ENCODE peak calls at places on chromosomes 5 and 9, in four cellular contexts. N is IMR-90, G is neuronal stem cell, U is H1. H is an unnamed sample. For H3K36me3, the result is how much of the 10 kb centered on the place peaks cover.

GRCh38 chr9:101035098-101035497 is 6.6 kb downstream of the PLPPR1 start:
- DNase-seq in N (no peak), G (no peak), U (no peak), H (no peak)

GRCh38 chr5:118637947-118638670 is 350.2 kb downstream of the DTWD2 start:
- DNase-seq in N (no peak), U (no peak), G (no peak), H (no peak)

GRCh38 chr5:114055318-114055788 is 306.5 kb upstream of the KCNN2 start:
- DNase-seq in G (peak), N (peak), U (peak), H (peak)

GRCh38 chr5:82406200-82406773 is 128.1 kb upstream of the RPS23 start:
- DNase-seq in N (peak), G (no peak), U (no peak), H (peak)

GRCh38 chr9:133552236-133552635 is 17.7 kb downstream of the ADAMTSL2 start:
- DNase-seq in G (no peak), N (no peak), U (no peak), H (peak)

GRCh38 chr5:127051591-127051990 is 21.2 kb upstream of the MARCHF3 start:
- DNase-seq in G (no peak), U (no peak), N (no peak), H (no peak)

GRCh38 chr5:118371973-118372650 is 616.2 kb downstream of the DTWD2 start:
- DNase-seq in G (no peak), U (no peak), N (no peak), H (no peak)

GRCh38 chr5:80141147-80141671 is 106.1 kb downstream of the THBS4 start:
- DNase-seq in G (peak), N (peak), U (peak), H (peak)

GRCh38 chr9:80556631-80557030 is 984.9 kb downstream of the TLE4 start:
- DNase-seq in G (no peak), U (no peak), N (no peak), H (no peak)

GRCh38 chr5:56527174-56527573 is 288.2 kb upstream of the MAP3K1 start:
- DNase-seq in N (no peak), G (no peak), U (no peak), H (no peak)

GRCh38 chr5:19319252-19319651 is 668.7 kb downstream of the CDH18 start:
- DNase-seq in N (no peak), U (no peak), G (no peak), H (no peak)

GRCh38 chr5:139212484-139212883 is 14.3 kb upstream of the SIL1 start:
- DNase-seq in N (no peak), G (no peak), U (no peak), H (no peak)

GRCh38 chr9:110255064-110255416 is 1.3 kb downstream of the TXN start:
- DNase-seq in G (no peak), U (no peak), N (no peak), H (no peak)

GRCh38 chr9:124695280-124695890 is 75.7 kb downstream of the NR6A1 start:
- DNase-seq in U (no peak), G (no peak), N (peak), H (peak)

GRCh38 chr5:165996484-165996883 is 2295.0 kb upstream of the WWC1 start:
- DNase-seq in N (no peak), U (no peak), G (no peak), H (no peak)

GRCh38 chr9:130400870-130401269 is 43.9 kb upstream of the ASS1 start:
- DNase-seq in U (no peak), G (no peak), N (no peak), H (no peak)

GRCh38 chr5:121031487-121031886 is 567.4 kb downstream of the PRR16 start:
- DNase-seq in N (no peak), U (no peak), G (no peak), H (no peak)

GRCh38 chr9:21174671-21175070 is 8.2 kb upstream of the IFNA21 start:
- DNase-seq in U (no peak), G (no peak), N (no peak), H (no peak)

GRCh38 chr5:59793000-59793399 is 100.5 kb downstream of the PDE4D start:
- DNase-seq in U (no peak), N (peak), G (no peak), H (peak)

GRCh38 chr9:4262735-4263141 is 37.1 kb downstream of the GLIS3 start:
- DNase-seq in N (peak), U (no peak), G (no peak), H (peak)

GRCh38 chr5:145483211-145483610 is 351.9 kb downstream of the PRELID2 start:
- DNase-seq in N (peak), U (no peak), G (no peak), H (peak)

GRCh38 chr9:112705773-112706427 is 12.0 kb downstream of the INIP start:
- DNase-seq in N (peak), U (no peak), G (peak), H (peak)

GRCh38 chr5:172235827-172236749 is 42.1 kb downstream of the EFCAB9 start:
- DNase-seq in U (no peak), N (peak), G (no peak), H (no peak)

GRCh38 chr5:141349917-141350619 is at the start of gene PCDHGB1:
- DNase-seq in N (peak), U (no peak), G (no peak), H (peak)

GRCh38 chr9:114001794-114002261 is 76.3 kb downstream of the AMBP start:
- DNase-seq in U (no peak), N (no peak), G (no peak), H (no peak)

GRCh38 chr5:45774528-45774927 is 78.3 kb upstream of the HCN1 start:
- DNase-seq in U (no peak), G (no peak), N (no peak), H (no peak)

GRCh38 chr9:106075568-106075967 is 381.2 kb downstream of the TMEM38B start:
- DNase-seq in G (no peak), U (no peak), N (no peak), H (no peak)

GRCh38 chr5:9361835-9362234 is 184.0 kb downstream of the SEMA5A start:
- DNase-seq in N (peak), U (peak), G (peak), H (peak)

GRCh38 chr9:12719431-12719830 is 26.2 kb downstream of the TYRP1 start:
- DNase-seq in U (no peak), G (no peak), N (peak), H (peak)

GRCh38 chr5:14400611-14401010 is 181.0 kb upstream of the OTULINL start:
- DNase-seq in U (no peak), N (no peak), G (no peak), H (peak)

GRCh38 chr9:7976856-7977255 is 177.3 kb upstream of the DMAC1 start:
- DNase-seq in G (no peak), U (no peak), N (no peak), H (no peak)

GRCh38 chr5:67495072-67495471 is 298.5 kb upstream of the CD180 start:
- DNase-seq in G (no peak), N (no peak), U (no peak), H (no peak)

GRCh38 chr5:143337946-143338345 is 65.5 kb downstream of the NR3C1 start:
- DNase-seq in U (no peak), N (peak), G (no peak), H (peak)

GRCh38 chr5:84568171-84568570 is 183.5 kb upstream of the EDIL3 start:
- DNase-seq in N (no peak), U (no peak), G (no peak), H (no peak)

GRCh38 chr9:129052592-129052991 is 16.2 kb downstream of the MIGA2 start:
- DNase-seq in U (no peak), G (no peak), N (no peak), H (no peak)

GRCh38 chr5:1447772-1448361 is 2.6 kb upstream of the SLC6A3 start:
- DNase-seq in N (no peak), U (no peak), G (no peak), H (no peak)

GRCh38 chr5:135398160-135398854 is 724 bp downstream of the MACROH2A1 start:
- DNase-seq in G (peak), N (no peak), U (no peak), H (peak)
- H3K18ac ChIP-seq in G (peak), N (no peak), U (peak), H (peak)

DNA sequence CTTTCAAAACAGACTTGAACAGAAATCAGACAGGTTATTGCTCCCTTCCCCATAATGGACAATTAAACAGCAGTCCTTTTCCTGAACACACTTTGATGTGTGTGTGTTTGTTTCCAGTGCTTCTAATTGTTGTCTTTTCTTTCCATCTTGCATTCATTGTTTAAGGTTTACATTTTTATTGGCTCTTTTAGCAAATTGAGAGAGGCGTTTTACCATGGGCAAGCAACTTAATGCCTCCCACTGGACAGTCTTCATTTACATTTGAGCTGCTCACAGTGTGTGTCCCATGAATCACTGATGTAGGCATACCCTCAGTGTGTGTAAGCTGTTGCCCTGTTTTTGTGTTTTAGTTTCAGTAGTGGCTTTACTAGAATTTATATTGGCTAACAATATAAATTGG is 25.0 kb downstream of the WDR36 start:
- DNase-seq in N (no peak), G (no peak), U (no peak), H (no peak)
- H3K36me3 ChIP-seq in N (under half), G (under half), U (half or more), H (half or more)

DNA sequence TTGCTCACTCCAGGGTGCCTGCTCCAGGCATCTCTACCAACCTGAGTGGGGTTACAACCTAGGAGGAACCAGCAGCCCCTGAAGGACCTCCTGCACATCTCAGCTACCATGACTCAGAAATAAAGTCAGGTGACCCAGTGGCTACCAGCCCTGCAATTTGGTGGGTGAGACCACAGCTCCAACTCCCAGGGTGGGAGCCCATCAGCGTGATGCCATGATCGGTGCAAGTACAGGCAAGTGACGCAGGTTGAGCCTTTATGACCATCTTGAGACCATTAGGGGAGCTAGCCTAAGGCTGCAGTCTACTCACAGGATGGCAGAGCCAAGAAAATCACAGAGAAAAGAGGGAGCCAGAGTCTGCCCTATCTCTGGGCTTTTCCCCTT is 8.6 kb downstream of the SEPTIN8 start:
- DNase-seq in U (no peak), N (no peak), G (no peak), H (no peak)
- H3K14ac ChIP-seq in U (no peak), N (peak), G (no peak), H (peak)

GRCh38 chr5:5316333-5316732 is 106.1 kb upstream of the ICE1 start:
- DNase-seq in G (no peak), N (no peak), U (no peak), H (no peak)

GRCh38 chr5:5314166-5314565 is 108.3 kb upstream of the ICE1 start:
- DNase-seq in G (no peak), U (no peak), N (no peak), H (no peak)

GRCh38 chr5:5314626-5315025 is 107.9 kb upstream of the ICE1 start:
- DNase-seq in G (no peak), U (no peak), N (no peak), H (no peak)

GRCh38 chr5:5315068-5315835 is 107.2 kb upstream of the ICE1 start:
- DNase-seq in N (no peak), U (no peak), G (no peak), H (no peak)

GRCh38 chr5:5313081-5313736 is 109.3 kb upstream of the ICE1 start:
- DNase-seq in N (peak), G (no peak), U (no peak), H (peak)
- H3K18ac ChIP-seq in N (no peak), G (no peak), U (no peak), H (no peak)

GRCh38 chr5:151320481-151320880 is 16.9 kb upstream of the SLC36A3 start:
- DNase-seq in U (no peak), G (no peak), N (no peak), H (no peak)
- H3K36me3 ChIP-seq in U (under half), G (under half), N (under half), H (under half)

DNA sequence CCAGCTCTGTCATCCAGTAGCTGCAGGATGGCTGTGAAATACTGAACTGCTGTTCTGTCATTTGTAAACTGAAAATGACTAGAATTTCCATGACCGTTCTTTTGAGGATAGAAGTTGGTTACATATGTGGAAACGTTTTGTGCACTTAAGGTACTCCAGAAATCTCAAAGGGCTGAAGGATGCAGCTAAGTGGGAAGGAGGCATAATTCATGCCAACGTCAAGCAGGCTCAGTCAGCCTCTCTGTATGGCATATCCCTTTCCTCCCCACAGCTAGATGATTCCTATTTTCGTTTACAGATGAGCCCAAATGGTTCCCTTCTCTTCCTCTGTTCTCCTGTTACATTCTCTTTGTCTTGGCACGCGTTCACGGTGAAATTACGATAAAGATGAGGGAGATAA is 257.7 kb downstream of the FBXL7 start:
- DNase-seq in G (no peak), U (no peak), N (no peak), H (no peak)
- H3K14ac ChIP-seq in G (no peak), U (no peak), N (no peak), H (no peak)

GRCh38 chr5:74555991-74556390 is 84.5 kb downstream of the ENC1 start:
- DNase-seq in G (peak), U (no peak), N (no peak), H (no peak)
- H3K18ac ChIP-seq in G (no peak), U (no peak), N (no peak), H (no peak)